ENCODE peak calls at places on chromosomes 16 and 17, in eight cellular contexts. One of them, this sample, is unnamed.

GRCh38 chr16:10231563-10231962 is 49.3 kb upstream of the GRIN2A start:
- DNase-seq in Calu3: no peak
- DNase-seq in astrocyte of the cerebellum: no peak
- DNase-seq in GM18507: no peak
- DNase-seq in MCF 10A: no peak
- DNase-seq in Ammon's horn: no peak
- DNase-seq in bronchial epithelial cell: no peak
- DNase-seq in GDM1: no peak
- DNase-seq in this sample: no peak

GRCh38 chr16:55735120-55735781 is 79.5 kb downstream of the SLC6A2 start:
- DNase-seq in GDM1: no peak
- DNase-seq in Ammon's horn: no peak
- DNase-seq in astrocyte of the cerebellum: no peak
- DNase-seq in GM18507: no peak
- DNase-seq in MCF 10A: peak
- DNase-seq in bronchial epithelial cell: peak
- DNase-seq in Calu3: no peak
- DNase-seq in this sample: no peak

GRCh38 chr16:3087243-3087791 is 11.8 kb downstream of the ZSCAN10 start:
- DNase-seq in Ammon's horn: no peak
- DNase-seq in astrocyte of the cerebellum: no peak
- DNase-seq in GM18507: no peak
- DNase-seq in bronchial epithelial cell: no peak
- DNase-seq in GDM1: peak
- DNase-seq in Calu3: no peak
- DNase-seq in MCF 10A: no peak
- DNase-seq in this sample: no peak

GRCh38 chr16:55542459-55543082 is 23.9 kb upstream of the CAPNS2 start:
- DNase-seq in MCF 10A: peak
- DNase-seq in Calu3: no peak
- DNase-seq in GM18507: no peak
- DNase-seq in Ammon's horn: no peak
- DNase-seq in astrocyte of the cerebellum: peak
- DNase-seq in bronchial epithelial cell: peak
- DNase-seq in GDM1: no peak
- DNase-seq in this sample: no peak

GRCh38 chr17:21034350-21035235 is 8.2 kb downstream of the USP22 start:
- DNase-seq in GM18507: no peak
- DNase-seq in astrocyte of the cerebellum: no peak
- DNase-seq in MCF 10A: no peak
- DNase-seq in GDM1: no peak
- DNase-seq in Ammon's horn: peak
- DNase-seq in bronchial epithelial cell: no peak
- DNase-seq in Calu3: no peak
- DNase-seq in this sample: peak

GRCh38 chr16:57643902-57644301 is 15.5 kb downstream of the ADGRG1 start:
- DNase-seq in astrocyte of the cerebellum: no peak
- DNase-seq in MCF 10A: no peak
- DNase-seq in GDM1: no peak
- DNase-seq in GM18507: no peak
- DNase-seq in bronchial epithelial cell: no peak
- DNase-seq in Calu3: no peak
- DNase-seq in Ammon's horn: no peak
- DNase-seq in this sample: peak

GRCh38 chr17:40360091-40360490 is 4.4 kb downstream of the GJD3 start:
- DNase-seq in GDM1: no peak
- DNase-seq in GM18507: no peak
- DNase-seq in Ammon's horn: no peak
- DNase-seq in MCF 10A: no peak
- DNase-seq in Calu3: peak
- DNase-seq in bronchial epithelial cell: no peak
- DNase-seq in astrocyte of the cerebellum: no peak
- DNase-seq in this sample: no peak

GRCh38 chr16:14284930-14285541 is 213.9 kb downstream of the MRTFB start:
- DNase-seq in astrocyte of the cerebellum: peak
- DNase-seq in bronchial epithelial cell: peak
- DNase-seq in MCF 10A: peak
- DNase-seq in Calu3: peak
- DNase-seq in GM18507: no peak
- DNase-seq in GDM1: peak
- DNase-seq in Ammon's horn: peak
- DNase-seq in this sample: peak

GRCh38 chr17:7789131-7789530 is 44.9 kb upstream of the KDM6B start:
- DNase-seq in GDM1: no peak
- DNase-seq in GM18507: no peak
- DNase-seq in MCF 10A: no peak
- DNase-seq in astrocyte of the cerebellum: no peak
- DNase-seq in Calu3: no peak
- DNase-seq in Ammon's horn: no peak
- DNase-seq in bronchial epithelial cell: no peak
- DNase-seq in this sample: no peak

GRCh38 chr16:3961449-3961849 is 80.9 kb upstream of the CREBBP start:
- DNase-seq in GM18507: no peak
- DNase-seq in astrocyte of the cerebellum: no peak
- DNase-seq in GDM1: no peak
- DNase-seq in Calu3: peak
- DNase-seq in Ammon's horn: peak
- DNase-seq in MCF 10A: no peak
- DNase-seq in bronchial epithelial cell: no peak
- DNase-seq in this sample: no peak

GRCh38 chr16:50763211-50763610 is 21.3 kb downstream of the CYLD start:
- DNase-seq in bronchial epithelial cell: peak
- DNase-seq in MCF 10A: peak
- DNase-seq in Calu3: no peak
- DNase-seq in Ammon's horn: no peak
- DNase-seq in GM18507: no peak
- DNase-seq in astrocyte of the cerebellum: no peak
- DNase-seq in GDM1: no peak
- DNase-seq in this sample: no peak

GRCh38 chr17:6327007-6327406 is 107.9 kb downstream of the AIPL1 start:
- DNase-seq in MCF 10A: no peak
- DNase-seq in Calu3: no peak
- DNase-seq in Ammon's horn: no peak
- DNase-seq in astrocyte of the cerebellum: no peak
- DNase-seq in GDM1: no peak
- DNase-seq in GM18507: no peak
- DNase-seq in bronchial epithelial cell: no peak
- DNase-seq in this sample: no peak

GRCh38 chr17:1590031-1590746 is 27.6 kb upstream of the PITPNA start:
- DNase-seq in Calu3: peak
- DNase-seq in GM18507: no peak
- DNase-seq in astrocyte of the cerebellum: peak
- DNase-seq in GDM1: no peak
- DNase-seq in bronchial epithelial cell: peak
- DNase-seq in MCF 10A: peak
- DNase-seq in Ammon's horn: no peak
- DNase-seq in this sample: no peak

GRCh38 chr16:21565816-21566669 is 33.3 kb upstream of the METTL9 start:
- DNase-seq in astrocyte of the cerebellum: no peak
- DNase-seq in Ammon's horn: no peak
- DNase-seq in bronchial epithelial cell: no peak
- DNase-seq in MCF 10A: no peak
- DNase-seq in GDM1: no peak
- DNase-seq in GM18507: no peak
- DNase-seq in Calu3: no peak
- DNase-seq in this sample: no peak

GRCh38 chr16:49497466-49497865 is 123.9 kb downstream of the C16orf78 start:
- DNase-seq in bronchial epithelial cell: no peak
- DNase-seq in Ammon's horn: no peak
- DNase-seq in GM18507: no peak
- DNase-seq in GDM1: no peak
- DNase-seq in MCF 10A: no peak
- DNase-seq in Calu3: no peak
- DNase-seq in astrocyte of the cerebellum: no peak
- DNase-seq in this sample: no peak

GRCh38 chr16:1472974-1473373 is 1.9 kb downstream of the CLCN7 start:
- DNase-seq in MCF 10A: no peak
- DNase-seq in Calu3: no peak
- DNase-seq in GDM1: no peak
- DNase-seq in astrocyte of the cerebellum: no peak
- DNase-seq in GM18507: no peak
- DNase-seq in Ammon's horn: no peak
- DNase-seq in bronchial epithelial cell: no peak
- DNase-seq in this sample: no peak

GRCh38 chr17:74430706-74431567 is 951 bp upstream of the GPRC5C start:
- DNase-seq in Calu3: peak
- DNase-seq in GDM1: no peak
- DNase-seq in GM18507: no peak
- DNase-seq in astrocyte of the cerebellum: peak
- DNase-seq in MCF 10A: peak
- DNase-seq in Ammon's horn: peak
- DNase-seq in bronchial epithelial cell: peak
- DNase-seq in this sample: no peak

GRCh38 chr17:67884766-67885165 is 59.5 kb downstream of the BPTF start:
- DNase-seq in astrocyte of the cerebellum: no peak
- DNase-seq in bronchial epithelial cell: no peak
- DNase-seq in MCF 10A: peak
- DNase-seq in Calu3: no peak
- DNase-seq in GDM1: no peak
- DNase-seq in Ammon's horn: no peak
- DNase-seq in GM18507: no peak
- DNase-seq in this sample: no peak

GRCh38 chr16:53775821-53776431 is 72.0 kb downstream of the FTO start:
- DNase-seq in MCF 10A: peak
- DNase-seq in bronchial epithelial cell: peak
- DNase-seq in astrocyte of the cerebellum: peak
- DNase-seq in Ammon's horn: peak
- DNase-seq in GDM1: no peak
- DNase-seq in GM18507: no peak
- DNase-seq in Calu3: peak
- DNase-seq in this sample: peak

GRCh38 chr16:72878301-72879269 is 169.3 kb downstream of the ZFHX3 start:
- DNase-seq in MCF 10A: peak
- DNase-seq in GDM1: no peak
- DNase-seq in Calu3: no peak
- DNase-seq in Ammon's horn: no peak
- DNase-seq in astrocyte of the cerebellum: no peak
- DNase-seq in GM18507: no peak
- DNase-seq in bronchial epithelial cell: no peak
- DNase-seq in this sample: no peak

GRCh38 chr17:35244345-35245195 is 1.7 kb downstream of the SLFN5 start:
- DNase-seq in Calu3: peak
- DNase-seq in astrocyte of the cerebellum: no peak
- DNase-seq in bronchial epithelial cell: peak
- DNase-seq in Ammon's horn: no peak
- DNase-seq in GDM1: peak
- DNase-seq in GM18507: peak
- DNase-seq in MCF 10A: peak
- DNase-seq in this sample: no peak

GRCh38 chr16:84718-85452 is 6.9 kb downstream of the MPG start:
- DNase-seq in MCF 10A: peak
- DNase-seq in GM18507: peak
- DNase-seq in bronchial epithelial cell: peak
- DNase-seq in GDM1: peak
- DNase-seq in Calu3: peak
- DNase-seq in astrocyte of the cerebellum: no peak
- DNase-seq in Ammon's horn: peak
- DNase-seq in this sample: peak

GRCh38 chr17:13337171-13337570 is 264.6 kb downstream of the HS3ST3A1 start:
- DNase-seq in GDM1: no peak
- DNase-seq in astrocyte of the cerebellum: no peak
- DNase-seq in Calu3: no peak
- DNase-seq in GM18507: no peak
- DNase-seq in Ammon's horn: no peak
- DNase-seq in MCF 10A: no peak
- DNase-seq in bronchial epithelial cell: no peak
- DNase-seq in this sample: no peak

GRCh38 chr16:16887193-16887592 is 508.3 kb downstream of the NPIPA7 start:
- DNase-seq in bronchial epithelial cell: no peak
- DNase-seq in GDM1: no peak
- DNase-seq in MCF 10A: no peak
- DNase-seq in GM18507: no peak
- DNase-seq in astrocyte of the cerebellum: no peak
- DNase-seq in Calu3: no peak
- DNase-seq in Ammon's horn: no peak
- DNase-seq in this sample: no peak

GRCh38 chr17:4833941-4834501 is 881 bp downstream of the MINK1 start:
- DNase-seq in GM18507: no peak
- DNase-seq in Calu3: peak
- DNase-seq in MCF 10A: peak
- DNase-seq in GDM1: no peak
- DNase-seq in bronchial epithelial cell: no peak
- DNase-seq in Ammon's horn: no peak
- DNase-seq in astrocyte of the cerebellum: no peak
- DNase-seq in this sample: no peak

GRCh38 chr17:15893333-15894024 is 51.5 kb upstream of the ADORA2B start:
- DNase-seq in MCF 10A: no peak
- DNase-seq in Ammon's horn: no peak
- DNase-seq in GDM1: no peak
- DNase-seq in astrocyte of the cerebellum: no peak
- DNase-seq in bronchial epithelial cell: peak
- DNase-seq in Calu3: no peak
- DNase-seq in GM18507: no peak
- DNase-seq in this sample: no peak

GRCh38 chr17:13474073-13474800 is 127.5 kb downstream of the HS3ST3A1 start:
- DNase-seq in Ammon's horn: no peak
- DNase-seq in astrocyte of the cerebellum: no peak
- DNase-seq in GDM1: no peak
- DNase-seq in MCF 10A: no peak
- DNase-seq in GM18507: no peak
- DNase-seq in Calu3: no peak
- DNase-seq in bronchial epithelial cell: no peak
- DNase-seq in this sample: no peak

GRCh38 chr16:85571813-85572619 is 41.1 kb upstream of the GSE1 start:
- DNase-seq in bronchial epithelial cell: no peak
- DNase-seq in astrocyte of the cerebellum: no peak
- DNase-seq in MCF 10A: no peak
- DNase-seq in Calu3: no peak
- DNase-seq in GM18507: no peak
- DNase-seq in Ammon's horn: no peak
- DNase-seq in GDM1: peak
- DNase-seq in this sample: peak

GRCh38 chr16:89093602-89094251 is at the start of gene ACSF3:
- DNase-seq in Calu3: peak
- DNase-seq in GM18507: peak
- DNase-seq in MCF 10A: peak
- DNase-seq in Ammon's horn: peak
- DNase-seq in bronchial epithelial cell: no peak
- DNase-seq in GDM1: peak
- DNase-seq in astrocyte of the cerebellum: no peak
- DNase-seq in this sample: peak

GRCh38 chr17:60356947-60357346 is 35.0 kb downstream of the USP32 start:
- DNase-seq in Ammon's horn: no peak
- DNase-seq in GM18507: no peak
- DNase-seq in MCF 10A: peak
- DNase-seq in Calu3: no peak
- DNase-seq in astrocyte of the cerebellum: no peak
- DNase-seq in bronchial epithelial cell: no peak
- DNase-seq in GDM1: no peak
- DNase-seq in this sample: no peak

GRCh38 chr17:78678220-78678554 is 101.0 kb upstream of the DNAH17 start:
- DNase-seq in MCF 10A: no peak
- DNase-seq in GDM1: no peak
- DNase-seq in bronchial epithelial cell: no peak
- DNase-seq in Calu3: no peak
- DNase-seq in GM18507: no peak
- DNase-seq in astrocyte of the cerebellum: no peak
- DNase-seq in Ammon's horn: no peak
- DNase-seq in this sample: no peak

GRCh38 chr17:8105957-8106398 is 12.3 kb downstream of the ALOXE3 start:
- DNase-seq in Ammon's horn: no peak
- DNase-seq in Calu3: no peak
- DNase-seq in GM18507: no peak
- DNase-seq in astrocyte of the cerebellum: no peak
- DNase-seq in MCF 10A: peak
- DNase-seq in GDM1: no peak
- DNase-seq in bronchial epithelial cell: peak
- DNase-seq in this sample: no peak

GRCh38 chr17:18031955-18032354 is 7.0 kb downstream of the ATPAF2 start:
- DNase-seq in bronchial epithelial cell: peak
- DNase-seq in Calu3: no peak
- DNase-seq in GDM1: no peak
- DNase-seq in MCF 10A: no peak
- DNase-seq in Ammon's horn: no peak
- DNase-seq in GM18507: no peak
- DNase-seq in astrocyte of the cerebellum: peak
- DNase-seq in this sample: no peak

GRCh38 chr17:82881900-82882714 is 42.3 kb upstream of the ZNF750 start:
- DNase-seq in MCF 10A: no peak
- DNase-seq in GDM1: no peak
- DNase-seq in GM18507: no peak
- DNase-seq in bronchial epithelial cell: no peak
- DNase-seq in Ammon's horn: peak
- DNase-seq in astrocyte of the cerebellum: no peak
- DNase-seq in Calu3: no peak
- DNase-seq in this sample: no peak

This sample was measured in GF-D8.